ENCODE peak calls at places on chromosomes 6 and 20, in six cellular contexts. J is neural progenitor cell, F is SK-N-SH, H is GM23248, N is HCT116, L is MM.1S. Q is an unnamed sample.
A peak's percentile ranks its signal among the peaks of the same experiment; 100 is the strongest.

GRCh38 chr6:139515511-139515910 is 141.1 kb upstream of the CITED2 start:
- DNase-seq in J (no peak), F (no peak), H (no peak), N (no peak), L (no peak), Q (no peak)

GRCh38 chr6:155740781-155741399 is 285.3 kb upstream of the NOX3 start:
- DNase-seq in J (no peak), F (no peak), H (no peak), N (no peak), L (no peak), Q (no peak)

GRCh38 chr6:14120556-14120955 is 3.0 kb downstream of the CD83 start:
- DNase-seq in J (no peak), F (no peak), H (no peak), N (no peak), L (no peak), Q (no peak)

GRCh38 chr6:33199687-33200233 is 705 bp downstream of the RXRB start:
- DNase-seq in J (peak; percentile 92), F (peak; percentile 89), H (peak; percentile 76), N (peak; percentile 74), L (peak; percentile 81), Q (peak; percentile 74)

GRCh38 chr6:32107447-32107846 is 1.7 kb downstream of the TNXB start:
- DNase-seq in J (no peak), F (no peak), H (peak; percentile 62), N (no peak), L (no peak), Q (peak; percentile 54)

GRCh38 chr6:28794175-28795002 is 129.4 kb downstream of the TRIM27 start:
- DNase-seq in J (peak; percentile 87), F (no peak), H (peak; percentile 88), N (no peak), L (no peak), Q (peak; percentile 52)

GRCh38 chr20:57957397-57958049 is 247.7 kb upstream of the PMEPA1 start:
- DNase-seq in J (no peak), F (no peak), H (peak; percentile 81), N (no peak), L (no peak), Q (no peak)

GRCh38 chr6:127515794-127516675 is 3.1 kb downstream of the MTCL3 start:
- DNase-seq in J (peak; percentile 87), F (peak; percentile 92), H (peak; percentile 82), N (peak; percentile 12), L (peak; percentile 79), Q (peak; percentile 32)

GRCh38 chr20:2005831-2006426 is 12.1 kb upstream of the PDYN start:
- DNase-seq in J (peak; percentile 93), F (no peak), H (peak; percentile 74), N (peak; percentile 15), L (peak; percentile 70), Q (peak; percentile 81)

GRCh38 chr6:131946404-131946991 is 4.7 kb downstream of the CCN2 start:
- DNase-seq in J (no peak), F (no peak), H (peak; percentile 53), N (no peak), L (peak; percentile 70), Q (no peak)

GRCh38 chr6:131210469-131210868 is 75.2 kb downstream of the AKAP7 start:
- DNase-seq in J (no peak), F (no peak), H (peak; percentile 56), N (no peak), L (no peak), Q (no peak)

GRCh38 chr20:19976595-19977372 is 40.4 kb upstream of the NAA20 start:
- DNase-seq in J (peak; percentile 60), F (no peak), H (peak; percentile 91), N (peak; percentile 63), L (no peak), Q (peak; percentile 82)

GRCh38 chr6:7218586-7218985 is 94.4 kb downstream of the SSR1 start:
- DNase-seq in J (no peak), F (no peak), H (no peak), N (no peak), L (no peak), Q (no peak)

GRCh38 chr6:14108571-14109410 is 8.8 kb upstream of the CD83 start:
- DNase-seq in J (no peak), F (no peak), H (no peak), N (no peak), L (no peak), Q (no peak)

GRCh38 chr6:113662688-113663333 is 194.3 kb upstream of the MARCKS start:
- DNase-seq in J (no peak), F (no peak), H (no peak), N (no peak), L (no peak), Q (no peak)

GRCh38 chr6:163339466-163339865 is 75.1 kb upstream of the QKI start:
- DNase-seq in J (no peak), F (no peak), H (no peak), N (no peak), L (no peak), Q (no peak)

GRCh38 chr6:147194652-147195403 is 9.4 kb upstream of the STXBP5 start:
- DNase-seq in J (no peak), F (no peak), H (peak; percentile 53), N (no peak), L (no peak), Q (peak; percentile 76)

GRCh38 chr6:156828280-156828703 is 51.1 kb downstream of the ARID1B start:
- DNase-seq in J (no peak), F (no peak), H (peak; percentile 94), N (peak; percentile 57), L (no peak), Q (peak; percentile 83)

GRCh38 chr6:35357671-35358070 is 15.3 kb downstream of the PPARD start:
- DNase-seq in J (no peak), F (no peak), H (no peak), N (no peak), L (no peak), Q (no peak)

GRCh38 chr20:2585811-2586210 is 49.4 kb downstream of the TMC2 start:
- DNase-seq in J (no peak), F (no peak), H (peak; percentile 54), N (no peak), L (no peak), Q (peak; percentile 69)

GRCh38 chr6:145887969-145888368 is 73.4 kb upstream of the FBXO30 start:
- DNase-seq in J (no peak), F (peak; percentile 3), H (peak; percentile 40), N (no peak), L (no peak), Q (peak; percentile 26)

GRCh38 chr6:151288711-151289398 is 49.1 kb downstream of the AKAP12 start:
- DNase-seq in J (no peak), F (peak; percentile 49), H (no peak), N (no peak), L (no peak), Q (no peak)

GRCh38 chr20:1802385-1803215 is 92.6 kb upstream of the SIRPA start:
- DNase-seq in J (peak; percentile 90), F (peak; percentile 87), H (peak; percentile 88), N (no peak), L (peak; percentile 64), Q (peak; percentile 70)

GRCh38 chr6:7727951-7728854 is 2.3 kb downstream of the BMP6 start:
- DNase-seq in J (peak; percentile 80), F (peak; percentile 29), H (peak; percentile 69), N (no peak), L (peak; percentile 54), Q (peak; percentile 22)

GRCh38 chr6:5851261-5851757 is 155.4 kb downstream of the NRN1 start:
- DNase-seq in J (peak; percentile 87), F (no peak), H (peak; percentile 62), N (no peak), L (peak; percentile 36), Q (no peak)

GRCh38 chr6:41702089-41702745 is 33.2 kb downstream of the TFEB start:
- DNase-seq in J (no peak), F (no peak), H (no peak), N (no peak), L (no peak), Q (no peak)
- H3K9ac ChIP-seq in J (no peak overlapping the region), F (no peak overlapping the region), H (no peak overlapping the region), N (no peak overlapping the region), L (no peak overlapping the region), Q (no peak overlapping the region)

GRCh38 chr6:169159331-169159730 is 94.3 kb downstream of the THBS2 start:
- DNase-seq in J (no peak), F (no peak), H (no peak), N (no peak), L (no peak), Q (no peak)

GRCh38 chr6:169158182-169158573 is 95.5 kb downstream of the THBS2 start:
- DNase-seq in J (no peak), F (peak; percentile 24), H (peak; percentile 55), N (no peak), L (no peak), Q (no peak)

GRCh38 chr6:169156108-169156821 is 97.4 kb downstream of the THBS2 start:
- DNase-seq in J (no peak), F (peak; percentile 11), H (no peak), N (no peak), L (no peak), Q (no peak)

GRCh38 chr6:169158750-169159149 is 94.9 kb downstream of the THBS2 start:
- DNase-seq in J (no peak), F (no peak), H (no peak), N (no peak), L (no peak), Q (no peak)

DNA sequence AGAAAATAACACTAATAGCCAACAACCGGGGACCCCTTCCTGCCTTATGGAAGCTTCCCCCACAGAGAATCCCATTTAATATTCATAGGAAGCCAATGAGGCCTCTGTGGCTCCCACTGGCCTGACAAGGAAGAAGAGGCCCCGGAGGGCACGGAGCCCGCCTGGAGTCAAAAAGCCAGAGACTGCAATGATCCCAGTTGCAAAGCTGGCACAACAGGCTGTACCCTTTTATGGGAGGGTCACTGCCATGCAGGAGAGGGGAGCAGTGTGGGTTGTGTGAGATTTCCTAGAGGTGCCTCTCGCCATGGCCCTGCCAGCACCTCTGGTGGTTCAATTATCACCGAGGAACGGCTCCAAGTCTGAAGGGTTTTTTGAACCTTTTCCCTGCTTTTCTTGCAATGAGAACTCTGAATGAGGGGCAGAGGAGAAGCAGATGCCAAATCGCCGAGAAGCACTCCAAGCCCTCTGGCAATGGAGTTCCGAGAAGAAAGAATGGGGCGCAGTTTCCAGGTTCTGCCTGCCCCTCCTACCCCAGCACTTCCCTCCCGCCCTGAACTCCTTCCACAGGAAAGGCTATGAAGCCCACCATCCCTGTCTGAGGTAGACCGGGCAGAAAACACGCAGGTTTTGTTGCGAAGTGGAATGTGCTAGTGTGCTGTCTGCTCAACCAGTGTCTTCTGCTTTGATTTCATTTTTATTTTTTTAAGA is 96.0 kb downstream of the THBS2 start:
- DNase-seq in J (no peak), F (peak; percentile 16), H (no peak), N (no peak), L (no peak), Q (no peak)
- H2AFZ ChIP-seq in J (peak overlapping the region; percentile 72), F (peak overlapping the region; percentile 24), H (peak overlapping the region; percentile 79), N (no peak overlapping the region), L (no peak overlapping the region), Q (no peak overlapping the region)

GRCh38 chr6:136338486-136338885 is 48.8 kb upstream of the BCLAF1 start:
- DNase-seq in J (no peak), F (no peak), H (no peak), N (no peak), L (no peak), Q (no peak)
- TF ChIP-seq EZH2phosphoT487 in J (no peak), F (no peak), H (no peak), N (no peak), L (no peak), Q (no peak)

DNA sequence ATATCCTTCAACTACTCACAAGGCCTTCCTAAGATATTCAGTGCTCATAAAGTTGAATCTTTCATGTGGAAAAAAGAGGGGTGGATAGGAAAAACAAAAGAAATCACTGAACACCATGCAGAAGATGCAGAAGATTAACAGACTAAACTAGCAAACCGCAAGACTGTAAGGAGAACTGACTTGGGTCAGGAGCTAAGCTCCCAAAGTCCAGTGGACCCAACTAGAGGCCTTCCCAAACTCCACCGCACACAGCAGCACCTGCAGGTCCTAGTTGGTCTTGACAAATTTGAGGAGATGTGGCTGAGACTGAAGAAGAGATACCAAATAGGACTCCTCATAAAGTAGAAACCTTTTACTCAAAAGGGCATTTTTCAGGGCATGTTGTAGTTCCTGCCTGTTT is 3.3 kb downstream of the RIPK1 start:
- DNase-seq in J (no peak), F (no peak), H (no peak), N (no peak), L (no peak), Q (no peak)
- H3K9ac ChIP-seq in J (no peak overlapping the region), F (no peak overlapping the region), H (no peak overlapping the region), N (no peak overlapping the region), L (no peak overlapping the region), Q (no peak overlapping the region)